ENCODE peak calls at places on chromosomes 1 and 21, in seven cellular contexts. X is K562, J is HCT116, H is SK-N-SH, I is H1, C is HepG2, Z is GM12878. B is an unnamed sample.

GRCh38 chr1:233520510-233521191 is 93.3 kb upstream of the KCNK1 start:
- DNase-seq in X (no peak), J (peak; percentile 68), H (no peak), I (no peak), C (no peak), Z (no peak), B (no peak)

GRCh38 chr1:203169770-203170520 is 5.7 kb downstream of the MYBPH start:
- DNase-seq in X (no peak), J (no peak), H (no peak), I (no peak), C (no peak), Z (no peak), B (peak; percentile 41)

GRCh38 chr1:20710450-20711284 is 7.1 kb downstream of the KIF17 start:
- DNase-seq in X (no peak), J (no peak), H (no peak), I (no peak), C (no peak), Z (no peak), B (no peak)

GRCh38 chr1:153566414-153567371 is 1.0 kb upstream of the S100A2 start:
- DNase-seq in X (peak; percentile 97), J (peak; percentile 96), H (peak; percentile 73), I (peak; percentile 90), C (peak; percentile 89), Z (peak; percentile 37), B (peak; percentile 94)

GRCh38 chr1:236021424-236022135 is 43.3 kb downstream of the NID1 start:
- DNase-seq in X (no peak), J (no peak), H (no peak), I (no peak), C (no peak), Z (no peak), B (no peak)

GRCh38 chr21:34513109-34513675 is 1.2 kb upstream of the KCNE1 start:
- DNase-seq in X (no peak), J (no peak), H (no peak), I (no peak), C (no peak), Z (no peak), B (no peak)

GRCh38 chr1:209395169-209395568 is 188.3 kb upstream of the CAMK1G start:
- DNase-seq in X (no peak), J (no peak), H (peak; percentile 32), I (no peak), C (no peak), Z (no peak), B (no peak)

GRCh38 chr1:155253208-155253607 is 2.1 kb downstream of the ENTREP3 start:
- DNase-seq in X (no peak), J (no peak), H (peak; percentile 46), I (no peak), C (no peak), Z (no peak), B (no peak)

GRCh38 chr1:213960963-213961362 is 26.8 kb upstream of the PROX1 start:
- DNase-seq in X (no peak), J (no peak), H (no peak), I (no peak), C (no peak), Z (no peak), B (no peak)

GRCh38 chr1:155170101-155170785 is 2.9 kb downstream of the KRTCAP2 start:
- DNase-seq in X (no peak), J (no peak), H (no peak), I (no peak), C (no peak), Z (no peak), B (no peak)

GRCh38 chr1:213697192-213697802 is 290.5 kb upstream of the PROX1 start:
- DNase-seq in X (no peak), J (no peak), H (no peak), I (no peak), C (no peak), Z (no peak), B (no peak)

GRCh38 chr1:228445867-228446584 is 29.4 kb upstream of the TRIM17 start:
- DNase-seq in X (no peak), J (no peak), H (no peak), I (no peak), C (no peak), Z (no peak), B (peak; percentile 73)

GRCh38 chr1:156870734-156871133 is 10.1 kb downstream of the NTRK1 start:
- DNase-seq in X (no peak), J (no peak), H (no peak), I (no peak), C (no peak), Z (no peak), B (no peak)

DNA sequence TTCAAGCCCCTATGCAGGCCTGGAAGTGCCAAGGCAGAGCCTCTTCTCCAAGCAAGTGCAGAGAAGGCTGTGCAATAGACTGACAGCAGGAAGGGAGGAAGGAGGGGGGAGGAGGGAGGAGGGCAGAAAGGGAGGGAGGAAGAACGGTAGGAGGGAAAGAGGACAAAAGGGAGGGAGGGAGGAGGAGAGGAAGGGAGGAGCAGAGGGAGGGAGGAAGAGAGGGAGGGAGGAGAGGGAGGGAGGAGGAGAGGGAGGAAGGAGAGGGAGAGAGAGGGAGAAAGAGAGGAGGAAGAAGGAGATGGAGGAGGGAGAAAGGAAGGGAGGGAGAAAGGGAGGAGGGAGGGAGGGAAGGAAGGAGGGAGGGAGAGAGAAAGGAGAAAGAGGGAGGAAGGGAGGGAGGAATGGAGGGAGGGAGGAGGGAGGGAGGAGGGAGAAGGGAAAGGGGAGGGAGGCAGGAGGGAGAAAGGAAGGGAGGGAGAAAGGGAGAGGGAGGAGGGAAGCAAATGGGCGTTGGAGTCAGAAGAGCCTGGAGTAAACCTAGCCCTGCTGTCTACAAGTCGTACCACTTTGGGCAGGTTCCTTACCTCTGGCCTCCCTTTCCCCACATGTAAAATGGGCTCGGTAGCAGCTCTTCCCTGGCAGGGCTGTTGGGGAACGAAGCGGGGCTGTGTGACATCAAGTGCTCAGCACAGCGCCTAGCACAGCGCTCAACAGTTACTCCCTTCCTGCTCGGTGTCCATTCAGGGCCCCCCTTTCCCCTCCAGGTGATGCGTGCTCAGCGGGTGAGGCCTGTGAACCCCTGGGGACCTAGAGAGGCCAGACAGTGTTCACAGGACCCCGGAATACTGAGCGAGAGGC is 244.6 kb downstream of the NPHP4 start:
- DNase-seq in X (no peak), J (no peak), H (no peak), I (no peak), C (no peak), Z (no peak), B (no peak)
- TF ChIP-seq JUND in X (no peak), J (no peak), H (no peak), I (no peak), C (no peak), Z (no peak), B (no peak)

GRCh38 chr1:230197644-230198567 is 130.9 kb downstream of the GALNT2 start:
- DNase-seq in X (no peak), J (no peak), H (no peak), I (no peak), C (no peak), Z (no peak), B (no peak)

GRCh38 chr1:230196077-230196476 is 129.0 kb downstream of the GALNT2 start:
- DNase-seq in X (no peak), J (no peak), H (no peak), I (no peak), C (no peak), Z (no peak), B (no peak)

GRCh38 chr1:230194525-230194924 is 127.5 kb downstream of the GALNT2 start:
- DNase-seq in X (no peak), J (no peak), H (peak; percentile 53), I (no peak), C (no peak), Z (no peak), B (no peak)

GRCh38 chr1:230191839-230192238 is 124.8 kb downstream of the GALNT2 start:
- DNase-seq in X (no peak), J (no peak), H (no peak), I (no peak), C (no peak), Z (no peak), B (no peak)

GRCh38 chr1:230195199-230195598 is 128.2 kb downstream of the GALNT2 start:
- DNase-seq in X (no peak), J (no peak), H (no peak), I (no peak), C (no peak), Z (no peak), B (no peak)
- TF ChIP-seq JUND in X (no peak), J (no peak), H (no peak), I (no peak), C (no peak), Z (no peak), B (no peak)

GRCh38 chr1:8184301-8184700 is 133.6 kb upstream of the SLC45A1 start:
- DNase-seq in X (no peak), J (no peak), H (no peak), I (no peak), C (peak; percentile 27), Z (no peak), B (no peak)

GRCh38 chr1:8179132-8179793 is 138.7 kb upstream of the SLC45A1 start:
- DNase-seq in X (no peak), J (no peak), H (no peak), I (no peak), C (no peak), Z (no peak), B (no peak)

GRCh38 chr1:8185400-8185799 is 132.5 kb upstream of the SLC45A1 start:
- DNase-seq in X (no peak), J (no peak), H (no peak), I (no peak), C (no peak), Z (no peak), B (no peak)

GRCh38 chr1:8176279-8176678 is 141.6 kb upstream of the SLC45A1 start:
- DNase-seq in X (no peak), J (no peak), H (no peak), I (no peak), C (no peak), Z (no peak), B (no peak)

DNA sequence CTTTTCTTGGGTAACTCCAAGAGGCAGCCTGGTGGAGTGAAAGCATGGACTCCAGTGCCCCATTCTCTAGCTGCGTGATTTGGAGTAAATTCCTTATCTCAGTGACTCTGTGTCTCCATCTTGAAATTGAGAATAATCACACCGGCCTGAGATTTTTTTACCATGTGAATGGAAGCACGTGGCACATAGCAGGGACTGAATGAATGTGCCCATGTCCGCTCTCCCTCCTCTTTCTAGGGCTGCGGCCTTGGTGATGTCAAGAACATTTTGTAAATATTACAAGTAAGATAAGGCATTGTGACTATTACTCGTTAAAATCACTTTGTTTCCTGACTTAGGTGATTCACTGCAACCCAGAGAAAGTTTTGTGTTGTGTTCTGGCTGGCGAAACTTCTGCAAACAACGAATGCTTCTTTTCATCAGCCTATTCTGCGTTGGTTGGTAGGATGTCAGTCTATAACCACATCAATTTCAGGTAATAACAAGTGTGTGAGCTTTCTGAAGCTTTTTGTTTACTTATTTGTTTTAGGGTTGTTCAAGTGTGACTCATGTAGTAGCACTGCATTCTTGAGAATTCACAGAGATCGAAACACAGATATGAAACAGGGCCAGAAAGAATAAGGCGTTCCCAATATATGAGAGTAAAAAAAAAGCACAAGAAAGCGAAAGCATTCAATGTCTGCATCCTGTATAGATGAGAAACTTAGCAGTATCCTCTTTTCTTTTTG is 135.7 kb upstream of the SLC45A1 start:
- DNase-seq in X (no peak), J (peak; percentile 96), H (no peak), I (no peak), C (peak; percentile 85), Z (peak; percentile 87), B (peak; percentile 94)
- TF ChIP-seq JUND in X (peak; percentile 82), J (no peak), H (no peak), I (no peak), C (peak; percentile 50), Z (no peak), B (peak; percentile 93)

GRCh38 chr21:45279446-45280177 is 8.1 kb downstream of the POFUT2 start:
- DNase-seq in X (no peak), J (no peak), H (no peak), I (no peak), C (no peak), Z (no peak), B (no peak)
- TF ChIP-seq JUND in X (no peak), J (no peak), H (no peak), I (no peak), C (no peak), Z (no peak), B (no peak)